ENCODE peak calls at places on chromosomes 6 and 20, in seven cellular contexts. One of them, this sample, is unnamed.
A peak's percentile ranks its signal among the peaks of the same experiment; 100 is the strongest.

GRCh38 chr20:43550456-43550855 is 8.4 kb upstream of the SGK2 start:
- DNase-seq in ascending aorta: no peak
- DNase-seq in cardiac muscle cell: no peak
- DNase-seq in HepG2: no peak
- DNase-seq in HCT116: no peak
- DNase-seq in brain microvascular endothelial cell: no peak
- DNase-seq in astrocyte: no peak
- DNase-seq in this sample: no peak

GRCh38 chr6:155493694-155494143 is 38.1 kb upstream of the NOX3 start:
- DNase-seq in HepG2: peak; percentile 91
- DNase-seq in cardiac muscle cell: peak; percentile 99
- DNase-seq in HCT116: peak; percentile 85
- DNase-seq in astrocyte: peak; percentile 100
- DNase-seq in ascending aorta: peak; percentile 56
- DNase-seq in brain microvascular endothelial cell: peak; percentile 97
- DNase-seq in this sample: peak; percentile 88

GRCh38 chr20:52747736-52748135 is 224.4 kb upstream of the TSHZ2 start:
- DNase-seq in cardiac muscle cell: peak; percentile 59
- DNase-seq in ascending aorta: no peak
- DNase-seq in HepG2: peak; percentile 37
- DNase-seq in brain microvascular endothelial cell: no peak
- DNase-seq in astrocyte: peak; percentile 3
- DNase-seq in HCT116: no peak
- DNase-seq in this sample: peak; percentile 1

GRCh38 chr6:65638047-65638831 is 68.8 kb downstream of the EYS start:
- DNase-seq in cardiac muscle cell: no peak
- DNase-seq in HepG2: peak; percentile 45
- DNase-seq in brain microvascular endothelial cell: no peak
- DNase-seq in HCT116: no peak
- DNase-seq in astrocyte: no peak
- DNase-seq in ascending aorta: no peak
- DNase-seq in this sample: peak; percentile 6

GRCh38 chr6:99233219-99233618 is 116.3 kb downstream of the FAXC start:
- DNase-seq in HCT116: no peak
- DNase-seq in ascending aorta: no peak
- DNase-seq in astrocyte: no peak
- DNase-seq in cardiac muscle cell: no peak
- DNase-seq in HepG2: no peak
- DNase-seq in brain microvascular endothelial cell: no peak
- DNase-seq in this sample: no peak

GRCh38 chr6:74805841-74806696 is 399.8 kb downstream of the COL12A1 start:
- DNase-seq in ascending aorta: no peak
- DNase-seq in HepG2: no peak
- DNase-seq in cardiac muscle cell: peak; percentile 47
- DNase-seq in astrocyte: no peak
- DNase-seq in HCT116: no peak
- DNase-seq in brain microvascular endothelial cell: no peak
- DNase-seq in this sample: no peak

GRCh38 chr6:53044071-53044470 is 21.1 kb upstream of the FBXO9 start:
- DNase-seq in ascending aorta: no peak
- DNase-seq in HCT116: no peak
- DNase-seq in cardiac muscle cell: peak; percentile 65
- DNase-seq in HepG2: no peak
- DNase-seq in astrocyte: peak; percentile 71
- DNase-seq in brain microvascular endothelial cell: peak; percentile 89
- DNase-seq in this sample: no peak

GRCh38 chr6:52389626-52390360 is 27.8 kb downstream of the PAQR8 start:
- DNase-seq in ascending aorta: no peak
- DNase-seq in astrocyte: peak; percentile 60
- DNase-seq in brain microvascular endothelial cell: peak; percentile 19
- DNase-seq in cardiac muscle cell: peak; percentile 43
- DNase-seq in HepG2: peak; percentile 94
- DNase-seq in HCT116: peak; percentile 48
- DNase-seq in this sample: peak; percentile 93

GRCh38 chr6:32937230-32937633 is 3.6 kb downstream of the HLA-DMB start:
- DNase-seq in astrocyte: no peak
- DNase-seq in brain microvascular endothelial cell: no peak
- DNase-seq in HepG2: no peak
- DNase-seq in HCT116: no peak
- DNase-seq in ascending aorta: no peak
- DNase-seq in cardiac muscle cell: no peak
- DNase-seq in this sample: no peak

GRCh38 chr6:11218827-11219826 is 13.3 kb downstream of the NEDD9 start:
- DNase-seq in HepG2: peak; percentile 99
- DNase-seq in cardiac muscle cell: peak; percentile 90
- DNase-seq in brain microvascular endothelial cell: no peak
- DNase-seq in ascending aorta: no peak
- DNase-seq in astrocyte: peak; percentile 51
- DNase-seq in HCT116: no peak
- DNase-seq in this sample: no peak

GRCh38 chr6:53837875-53838806 is 43.3 kb downstream of the LRRC1 start:
- DNase-seq in HepG2: no peak
- DNase-seq in ascending aorta: no peak
- DNase-seq in brain microvascular endothelial cell: no peak
- DNase-seq in astrocyte: no peak
- DNase-seq in cardiac muscle cell: peak; percentile 16
- DNase-seq in HCT116: no peak
- DNase-seq in this sample: no peak

GRCh38 chr6:101926149-101926925 is 532.8 kb downstream of the GRIK2 start:
- DNase-seq in ascending aorta: no peak
- DNase-seq in HepG2: no peak
- DNase-seq in HCT116: no peak
- DNase-seq in cardiac muscle cell: no peak
- DNase-seq in astrocyte: no peak
- DNase-seq in brain microvascular endothelial cell: no peak
- DNase-seq in this sample: no peak

GRCh38 chr6:84766118-84766683 is 1.8 kb upstream of the TBX18 start:
- DNase-seq in HepG2: no peak
- DNase-seq in brain microvascular endothelial cell: no peak
- DNase-seq in ascending aorta: no peak
- DNase-seq in HCT116: no peak
- DNase-seq in cardiac muscle cell: peak; percentile 76
- DNase-seq in astrocyte: no peak
- DNase-seq in this sample: no peak

GRCh38 chr6:84764332-84765049 is at the start of gene TBX18:
- DNase-seq in cardiac muscle cell: peak; percentile 100
- DNase-seq in brain microvascular endothelial cell: peak; percentile 100
- DNase-seq in HCT116: peak; percentile 85
- DNase-seq in HepG2: peak; percentile 35
- DNase-seq in astrocyte: peak; percentile 84
- DNase-seq in ascending aorta: peak; percentile 94
- DNase-seq in this sample: no peak

GRCh38 chr6:84762941-84763396 is 1.4 kb downstream of the TBX18 start:
- DNase-seq in HepG2: no peak
- DNase-seq in ascending aorta: no peak
- DNase-seq in brain microvascular endothelial cell: no peak
- DNase-seq in HCT116: no peak
- DNase-seq in cardiac muscle cell: no peak
- DNase-seq in astrocyte: no peak
- DNase-seq in this sample: no peak

GRCh38 chr6:84763397-84764331 is 734 bp downstream of the TBX18 start:
- DNase-seq in ascending aorta: peak; percentile 28
- DNase-seq in cardiac muscle cell: peak; percentile 96
- DNase-seq in HepG2: no peak
- DNase-seq in astrocyte: peak; percentile 44
- DNase-seq in brain microvascular endothelial cell: peak; percentile 89
- DNase-seq in HCT116: peak; percentile 61
- DNase-seq in this sample: no peak

DNA sequence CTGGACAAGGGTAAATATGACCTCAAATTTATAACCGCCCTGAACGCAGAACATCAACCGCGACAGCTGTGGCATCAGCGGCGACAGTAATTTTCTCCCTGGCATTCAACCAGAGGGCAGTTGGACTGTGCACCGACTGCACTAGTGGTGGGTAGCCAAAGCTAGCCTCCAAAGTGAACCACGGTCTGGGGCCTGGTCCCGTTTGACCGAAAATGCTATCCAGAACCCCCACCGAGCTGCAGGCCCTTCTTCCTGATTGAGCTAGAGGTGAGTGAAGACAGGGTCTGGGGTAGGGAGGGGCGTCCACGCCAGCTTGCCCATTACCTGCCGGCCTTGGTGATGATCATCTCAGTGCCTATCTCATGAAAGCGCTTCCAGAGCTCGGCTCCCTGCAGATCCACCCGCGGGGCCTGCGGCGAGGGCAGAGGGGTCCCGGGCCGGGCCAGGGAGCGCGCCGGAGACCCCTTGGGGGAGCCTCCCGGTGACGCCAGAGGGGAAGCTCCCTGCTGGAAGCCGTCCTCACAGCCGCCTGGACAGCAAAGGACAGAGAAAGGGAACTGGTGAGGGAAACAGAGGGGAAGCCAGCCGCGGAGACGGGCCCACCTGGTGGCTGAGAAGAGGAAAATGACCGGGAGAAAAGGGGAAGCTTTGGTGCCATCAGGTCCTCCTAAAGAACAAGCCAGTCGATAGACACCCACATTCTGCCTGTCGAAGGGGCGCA is 2.0 kb downstream of the TBX18 start:
- DNase-seq in astrocyte: peak; percentile 8
- DNase-seq in brain microvascular endothelial cell: no peak
- DNase-seq in cardiac muscle cell: peak; percentile 70
- DNase-seq in HepG2: no peak
- DNase-seq in HCT116: no peak
- DNase-seq in ascending aorta: no peak
- DNase-seq in this sample: no peak
- H3K4me3 ChIP-seq in astrocyte: peak overlapping the region; percentile 83
- H3K4me3 ChIP-seq in brain microvascular endothelial cell: peak overlapping the region; percentile 76
- H3K4me3 ChIP-seq in cardiac muscle cell: peak overlapping the region; percentile 53
- H3K4me3 ChIP-seq in HepG2: no peak overlapping the region
- H3K4me3 ChIP-seq in HCT116: peak overlapping the region; percentile 53
- H3K4me3 ChIP-seq in ascending aorta: peak overlapping the region; percentile 100
- H3K4me3 ChIP-seq in this sample: no peak overlapping the region

GRCh38 chr20:21995461-21995860 is 290.0 kb downstream of the PAX1 start:
- DNase-seq in HCT116: no peak
- DNase-seq in brain microvascular endothelial cell: no peak
- DNase-seq in astrocyte: no peak
- DNase-seq in ascending aorta: no peak
- DNase-seq in HepG2: no peak
- DNase-seq in cardiac muscle cell: no peak
- DNase-seq in this sample: no peak

GRCh38 chr20:21994203-21994602 is 288.7 kb downstream of the PAX1 start:
- DNase-seq in cardiac muscle cell: no peak
- DNase-seq in astrocyte: no peak
- DNase-seq in HCT116: no peak
- DNase-seq in brain microvascular endothelial cell: no peak
- DNase-seq in ascending aorta: no peak
- DNase-seq in HepG2: no peak
- DNase-seq in this sample: no peak
- TF ChIP-seq CTCF in cardiac muscle cell: no peak
- TF ChIP-seq CTCF in astrocyte: no peak
- TF ChIP-seq CTCF in HCT116: no peak
- TF ChIP-seq CTCF in brain microvascular endothelial cell: no peak
- TF ChIP-seq CTCF in ascending aorta: no peak
- TF ChIP-seq CTCF in HepG2: no peak
- TF ChIP-seq CTCF in this sample: no peak

GRCh38 chr20:32846852-32847251 is 11.9 kb upstream of the EFCAB8 start:
- DNase-seq in HCT116: no peak
- DNase-seq in ascending aorta: no peak
- DNase-seq in brain microvascular endothelial cell: no peak
- DNase-seq in cardiac muscle cell: no peak
- DNase-seq in HepG2: no peak
- DNase-seq in astrocyte: no peak
- DNase-seq in this sample: no peak
- H3K4me3 ChIP-seq in HCT116: no peak overlapping the region
- H3K4me3 ChIP-seq in ascending aorta: no peak overlapping the region
- H3K4me3 ChIP-seq in brain microvascular endothelial cell: no peak overlapping the region
- H3K4me3 ChIP-seq in cardiac muscle cell: no peak overlapping the region
- H3K4me3 ChIP-seq in HepG2: no peak overlapping the region
- H3K4me3 ChIP-seq in astrocyte: no peak overlapping the region
- H3K4me3 ChIP-seq in this sample: no peak overlapping the region

DNA sequence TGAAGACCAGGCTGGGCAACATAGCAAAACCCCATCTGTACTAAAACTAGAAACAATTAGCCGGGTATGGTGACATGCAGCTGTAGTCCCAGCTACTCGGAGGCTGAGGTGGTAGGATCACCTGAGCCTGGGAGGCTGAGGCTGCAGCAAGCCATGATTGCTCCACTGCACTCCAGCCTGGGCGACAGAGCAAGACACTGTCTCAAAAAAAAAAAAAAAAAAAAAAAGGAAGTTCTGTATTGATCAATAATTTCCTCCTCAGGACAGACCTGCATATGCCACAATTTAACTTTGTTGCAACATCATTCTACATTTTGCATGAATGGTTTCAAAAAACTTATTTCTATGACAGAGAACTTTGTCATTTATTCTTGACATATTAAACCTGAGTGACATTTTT is 5.4 kb downstream of the DNAJC5 start:
- DNase-seq in ascending aorta: no peak
- DNase-seq in HCT116: no peak
- DNase-seq in brain microvascular endothelial cell: no peak
- DNase-seq in cardiac muscle cell: no peak
- DNase-seq in HepG2: no peak
- DNase-seq in astrocyte: no peak
- DNase-seq in this sample: no peak
- TF ChIP-seq CTCF in ascending aorta: no peak
- TF ChIP-seq CTCF in HCT116: no peak
- TF ChIP-seq CTCF in brain microvascular endothelial cell: no peak
- TF ChIP-seq CTCF in cardiac muscle cell: no peak
- TF ChIP-seq CTCF in HepG2: no peak
- TF ChIP-seq CTCF in astrocyte: no peak
- TF ChIP-seq CTCF in this sample: no peak

GRCh38 chr6:107730683-107731314 is 93.3 kb downstream of the SCML4 start:
- DNase-seq in HepG2: peak; percentile 55
- DNase-seq in HCT116: no peak
- DNase-seq in brain microvascular endothelial cell: no peak
- DNase-seq in ascending aorta: no peak
- DNase-seq in astrocyte: no peak
- DNase-seq in cardiac muscle cell: no peak
- DNase-seq in this sample: no peak
- H3K4me3 ChIP-seq in HepG2: peak overlapping the region; percentile 57
- H3K4me3 ChIP-seq in HCT116: no peak overlapping the region
- H3K4me3 ChIP-seq in brain microvascular endothelial cell: no peak overlapping the region
- H3K4me3 ChIP-seq in ascending aorta: no peak overlapping the region
- H3K4me3 ChIP-seq in astrocyte: no peak overlapping the region
- H3K4me3 ChIP-seq in cardiac muscle cell: no peak overlapping the region
- H3K4me3 ChIP-seq in this sample: no peak overlapping the region

GRCh38 chr20:17611540-17612286 is 41.8 kb downstream of the DSTN start:
- DNase-seq in cardiac muscle cell: peak; percentile 40
- DNase-seq in HepG2: peak; percentile 65
- DNase-seq in brain microvascular endothelial cell: no peak
- DNase-seq in HCT116: peak; percentile 6
- DNase-seq in astrocyte: no peak
- DNase-seq in ascending aorta: no peak
- DNase-seq in this sample: no peak
- TF ChIP-seq CTCF in cardiac muscle cell: peak; percentile 46
- TF ChIP-seq CTCF in HepG2: peak; percentile 79
- TF ChIP-seq CTCF in brain microvascular endothelial cell: peak; percentile 67
- TF ChIP-seq CTCF in HCT116: peak; percentile 48
- TF ChIP-seq CTCF in astrocyte: peak; percentile 28
- TF ChIP-seq CTCF in ascending aorta: no peak
- TF ChIP-seq CTCF in this sample: no peak

DNA sequence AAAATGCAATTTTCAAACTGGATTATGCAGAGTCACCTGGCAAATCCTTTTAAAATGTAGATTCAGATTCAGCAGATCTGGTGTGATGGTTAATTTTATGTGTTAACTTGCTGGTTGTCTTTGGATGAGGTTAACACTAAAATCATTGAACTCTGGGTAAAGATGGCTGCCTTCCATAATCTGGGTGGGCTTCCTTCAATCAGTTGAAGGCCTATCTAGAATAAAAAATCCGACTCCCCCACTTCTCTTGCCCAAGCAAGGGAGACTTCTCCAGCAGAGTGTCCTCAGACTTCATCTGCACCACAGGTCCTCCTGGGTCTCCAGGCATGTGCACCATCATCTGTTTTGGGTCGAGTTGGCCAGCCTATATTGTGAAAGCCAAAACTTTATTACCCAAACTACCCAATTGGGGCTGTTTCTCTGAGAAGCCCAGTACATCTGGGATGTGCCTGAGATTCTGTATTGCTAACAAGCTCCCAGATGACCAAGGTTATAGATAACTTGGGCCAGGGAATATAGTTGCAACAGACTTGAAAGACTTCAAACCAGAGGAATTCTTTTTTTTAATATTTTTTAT is 1.6 kb upstream of the SLC17A5 start:
- DNase-seq in brain microvascular endothelial cell: no peak
- DNase-seq in cardiac muscle cell: no peak
- DNase-seq in astrocyte: no peak
- DNase-seq in HCT116: no peak
- DNase-seq in HepG2: no peak
- DNase-seq in ascending aorta: no peak
- DNase-seq in this sample: no peak
- H3K4me3 ChIP-seq in brain microvascular endothelial cell: no peak overlapping the region
- H3K4me3 ChIP-seq in cardiac muscle cell: no peak overlapping the region
- H3K4me3 ChIP-seq in astrocyte: no peak overlapping the region
- H3K4me3 ChIP-seq in HCT116: peak overlapping the region; percentile 76
- H3K4me3 ChIP-seq in HepG2: no peak overlapping the region
- H3K4me3 ChIP-seq in ascending aorta: peak overlapping the region; percentile 91
- H3K4me3 ChIP-seq in this sample: peak overlapping the region; percentile 98